ENCODE peak calls at places on chromosome 14, in eight cellular contexts. V is mesothelial cell of epicardium; N is fibroblast of lung; P is NCI-H2029; G is B cell; E is brain microvascular endothelial cell; D is tibial artery; B is stimulated activated naive CD8-positive, alpha-beta T cell treated with anti-CD3 and anti-CD28 coated beads, Interleukin-15, Interleukin-2, amounts not matched to agents 100 U/mL and 50 U/mL, for 24 hours. A is an unnamed sample.

GRCh38 chr14:81219821-81220487 is 805 bp downstream of the GTF2A1 start:
- DNase-seq in V (peak; percentile 59), N (peak; percentile 19), P (peak; percentile 11), G (peak; percentile 67), E (peak; percentile 2), D (peak; percentile 27), B (peak; percentile 50), A (no peak)

GRCh38 chr14:46054526-46054925 is 597.1 kb downstream of the RPL10L start:
- DNase-seq in V (no peak), N (peak; percentile 93), P (no peak), G (no peak), E (peak; percentile 77), D (no peak), B (no peak), A (no peak)

GRCh38 chr14:100882026-100882967 is 21.2 kb downstream of the RTL1 start:
- DNase-seq in V (no peak), N (no peak), P (no peak), G (no peak), E (no peak), D (no peak), B (no peak), A (no peak)

GRCh38 chr14:99420711-99421110 is 59.9 kb downstream of the SETD3 start:
- DNase-seq in V (no peak), N (peak; percentile 13), P (peak; percentile 41), G (peak; percentile 26), E (no peak), D (no peak), B (no peak), A (no peak)

GRCh38 chr14:96194657-96195431 is 9.8 kb upstream of the BDKRB2 start:
- DNase-seq in V (no peak), N (peak; percentile 16), P (no peak), G (no peak), E (no peak), D (no peak), B (no peak), A (no peak)

GRCh38 chr14:95068091-95068490 is 89.2 kb downstream of the DICER1 start:
- DNase-seq in V (no peak), N (no peak), P (no peak), G (no peak), E (no peak), D (no peak), B (no peak), A (no peak)

GRCh38 chr14:22472935-22473854 is 115.8 kb downstream of the DAD1 start:
- DNase-seq in V (peak; percentile 58), N (no peak), P (no peak), G (peak; percentile 76), E (peak; percentile 54), D (peak; percentile 53), B (no peak), A (peak; percentile 37)

GRCh38 chr14:69363055-69363454 is 35.0 kb downstream of the ERH start:
- DNase-seq in V (no peak), N (peak; percentile 6), P (no peak), G (no peak), E (peak; percentile 21), D (peak; percentile 41), B (no peak), A (peak; percentile 42)

GRCh38 chr14:98181768-98182167 is 1090.2 kb downstream of the BCL11B start:
- DNase-seq in V (no peak), N (no peak), P (no peak), G (no peak), E (no peak), D (no peak), B (no peak), A (no peak)

GRCh38 chr14:53670701-53671100 is 285.9 kb downstream of the BMP4 start:
- DNase-seq in V (no peak), N (peak; percentile 83), P (no peak), G (no peak), E (peak; percentile 88), D (no peak), B (no peak), A (no peak)

GRCh38 chr14:52711666-52712065 is 4.7 kb downstream of the PSMC6 start:
- DNase-seq in V (no peak), N (peak; percentile 66), P (no peak), G (no peak), E (no peak), D (no peak), B (no peak), A (no peak)

GRCh38 chr14:76268700-76269099 is 107.2 kb upstream of the ESRRB start:
- DNase-seq in V (no peak), N (no peak), P (no peak), G (no peak), E (no peak), D (no peak), B (no peak), A (no peak)

GRCh38 chr14:69038449-69039286 is 59.6 kb upstream of the ACTN1 start:
- DNase-seq in V (no peak), N (peak; percentile 91), P (no peak), G (no peak), E (peak; percentile 95), D (no peak), B (no peak), A (no peak)